ENCODE peak calls at places on chromosomes 2 and 18, in seven cellular contexts. A, J, P, U, V, T and D are unnamed samples.

GRCh38 chr2:239824051-239824694 is 201.0 kb downstream of the NDUFA10 start:
- DNase-seq in P (no peak), A (no peak), J (no peak), U (peak), V (peak), T (no peak), D (peak)

GRCh38 chr2:168545439-168546082 is 89.5 kb downstream of the CERS6 start:
- DNase-seq in A (no peak), V (peak), U (peak), T (peak), P (no peak), J (no peak), D (peak)

GRCh38 chr18:26307161-26307773 is 81.0 kb downstream of the TAF4B start:
- DNase-seq in P (no peak), U (peak), V (peak), T (peak), J (no peak), A (peak), D (peak)

GRCh38 chr2:183034806-183035205 is 3.5 kb downstream of the NCKAP1 start:
- DNase-seq in P (no peak), V (peak), A (no peak), U (no peak), T (no peak), J (no peak), D (peak)

GRCh38 chr2:111226797-111227700 is 106.3 kb downstream of the BCL2L11 start:
- DNase-seq in J (no peak), P (peak), A (no peak), U (no peak), V (peak), T (no peak), D (peak)

GRCh38 chr2:191274404-191274803 is 29.2 kb downstream of the MYO1B start:
- DNase-seq in T (no peak), A (peak), V (no peak), U (no peak), P (no peak), J (no peak), D (no peak)

GRCh38 chr2:359047-359446 is 71.2 kb upstream of the ALKAL2 start:
- DNase-seq in A (no peak), P (no peak), J (no peak), T (no peak), U (no peak), V (no peak), D (no peak)

GRCh38 chr2:9465170-9465569 is 9.2 kb upstream of the IAH1 start:
- DNase-seq in U (no peak), J (no peak), P (no peak), A (no peak), T (no peak), V (no peak), D (no peak)

GRCh38 chr2:134189009-134189717 is 64.7 kb upstream of the MGAT5 start:
- DNase-seq in U (peak), V (peak), J (no peak), P (no peak), T (peak), A (no peak), D (peak)

GRCh38 chr2:199405241-199405640 is 52.5 kb downstream of the SATB2 start:
- DNase-seq in A (no peak), V (peak), P (no peak), T (no peak), U (no peak), J (no peak), D (peak)

GRCh38 chr2:17538844-17539554 is 1.5 kb upstream of the VSNL1 start:
- DNase-seq in T (peak), V (peak), A (peak), P (no peak), J (peak), U (peak), D (peak)

GRCh38 chr18:50636366-50637057 is 76.6 kb downstream of the MAPK4 start:
- DNase-seq in A (no peak), V (no peak), T (no peak), J (no peak), P (no peak), U (no peak), D (no peak)